ENCODE peak calls at places on chromosomes 6 and 20, in eight cellular contexts. D, M, S, Y, N, P, J and X are unnamed samples.

GRCh38 chr6:126682440-126682839 is 342.5 kb downstream of the CENPW start:
- DNase-seq in D (no peak), M (no peak), S (peak; percentile 16), Y (no peak), N (no peak), P (no peak), J (peak; percentile 40), X (no peak)

GRCh38 chr6:137045221-137045789 is 540 bp upstream of the IL20RA start:
- DNase-seq in D (no peak), M (no peak), S (no peak), Y (no peak), N (no peak), P (no peak), J (peak; percentile 2), X (no peak)

GRCh38 chr6:63022631-63023030 is 188.6 kb upstream of the FKBP1C start:
- DNase-seq in D (no peak), M (no peak), S (no peak), Y (no peak), N (no peak), P (no peak), J (no peak), X (no peak)

GRCh38 chr20:31869942-31870702 is at the start of the genes DUSP15 and TTLL9:
- DNase-seq in D (no peak), M (no peak), S (peak; percentile 30), Y (peak; percentile 58), N (no peak), P (no peak), J (peak; percentile 29), X (no peak)

GRCh38 chr20:60512436-60512835 is 554.2 kb downstream of the CDH26 start:
- DNase-seq in D (peak; percentile 23), M (no peak), S (no peak), Y (no peak), N (no peak), P (peak; percentile 4), J (peak; percentile 10), X (no peak)

GRCh38 chr20:31968299-31969126 is 562 bp downstream of the XKR7 start:
- DNase-seq in D (peak; percentile 23), M (peak; percentile 81), S (peak; percentile 87), Y (peak; percentile 76), N (peak; percentile 74), P (no peak), J (peak; percentile 79), X (no peak)

GRCh38 chr20:44924526-44924925 is 14.7 kb downstream of the PABPC1L start:
- DNase-seq in D (no peak), M (no peak), S (no peak), Y (no peak), N (no peak), P (no peak), J (no peak), X (no peak)

GRCh38 chr6:111482236-111482958 is 621 bp downstream of the REV3L start:
- DNase-seq in D (no peak), M (no peak), S (peak; percentile 80), Y (peak; percentile 70), N (peak; percentile 70), P (no peak), J (peak; percentile 68), X (no peak)

GRCh38 chr6:156954781-156955180 is 177.6 kb downstream of the ARID1B start:
- DNase-seq in D (no peak), M (no peak), S (no peak), Y (no peak), N (no peak), P (no peak), J (no peak), X (no peak)

DNA sequence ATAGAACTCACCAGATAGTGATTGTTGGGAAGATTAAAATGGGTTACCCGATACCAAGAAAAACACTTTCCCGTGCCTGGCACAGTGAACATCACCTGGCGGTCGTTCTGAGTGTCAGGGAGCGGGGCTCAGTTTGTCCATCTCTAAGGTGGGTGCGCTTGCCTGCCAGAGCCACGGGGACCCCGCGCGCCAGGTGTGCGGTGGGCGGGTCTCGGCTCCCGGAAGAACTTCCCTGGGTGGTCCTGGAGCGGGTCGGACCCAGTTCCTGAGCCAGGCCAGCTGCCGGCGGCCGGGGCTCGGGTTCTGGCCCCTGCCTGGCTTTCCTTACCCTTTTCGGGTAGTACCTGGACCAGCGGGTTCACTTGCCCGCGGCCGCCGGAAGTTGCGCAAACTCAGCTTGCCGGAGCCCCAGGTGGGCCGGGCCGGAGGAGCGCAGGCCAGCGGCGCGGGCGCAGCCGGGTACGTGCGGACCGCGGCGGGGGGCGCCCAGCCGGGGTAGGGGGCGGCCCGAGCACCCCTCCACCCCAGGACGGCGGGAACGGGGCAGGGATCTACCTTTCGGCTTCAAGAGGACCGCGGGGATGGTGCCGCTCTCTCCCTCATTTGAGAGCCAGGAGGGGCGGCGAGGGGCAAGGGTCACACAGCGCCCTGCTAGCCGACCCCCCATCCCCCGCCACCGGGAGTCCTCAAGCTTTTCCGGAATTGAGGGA is 7.5 kb downstream of the FAM110A start:
- DNase-seq in D (no peak), M (peak; percentile 43), S (no peak), Y (no peak), N (peak; percentile 33), P (no peak), J (peak; percentile 29), X (no peak)
- H3K4me3 ChIP-seq in D (peak overlapping the region; percentile 57), M (peak overlapping the region; percentile 53), S (no peak overlapping the region), Y (no peak overlapping the region), N (peak overlapping the region; percentile 60), P (peak overlapping the region; percentile 44), J (peak overlapping the region; percentile 38), X (peak overlapping the region; percentile 50)

GRCh38 chr6:35044145-35044745 is 96.9 kb downstream of the TCP11 start:
- DNase-seq in D (no peak), M (no peak), S (peak; percentile 88), Y (peak; percentile 47), N (no peak), P (no peak), J (peak; percentile 70), X (no peak)
- TF ChIP-seq CTCF in D (no peak), M (no peak), S (no peak), Y (no peak), N (no peak), P (no peak), J (no peak), X (no peak)

DNA sequence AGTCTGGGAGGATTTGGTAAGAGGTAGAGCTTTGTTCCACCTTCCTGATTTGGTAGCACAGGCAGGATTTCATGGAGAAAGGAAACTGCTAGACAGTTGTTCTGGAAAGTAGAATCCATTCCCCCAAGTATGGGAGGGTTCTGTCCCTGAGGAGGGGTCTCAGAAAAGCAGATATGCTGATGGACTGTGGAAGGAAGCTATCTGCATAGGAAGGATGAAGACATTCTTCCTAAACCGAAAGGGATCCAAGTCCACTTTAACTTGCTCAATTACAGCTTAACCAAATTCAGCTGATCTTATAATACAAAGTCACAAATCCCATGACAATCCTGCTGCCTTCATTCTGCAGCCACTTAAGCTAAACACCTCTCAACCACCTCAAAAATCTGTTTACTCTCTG is 2.6 kb downstream of the MAN1A1 start:
- DNase-seq in D (no peak), M (no peak), S (no peak), Y (no peak), N (no peak), P (no peak), J (peak; percentile 22), X (no peak)
- H3K4me3 ChIP-seq in D (peak overlapping the region; percentile 86), M (no peak overlapping the region), S (no peak overlapping the region), Y (no peak overlapping the region), N (peak overlapping the region; percentile 96), P (no peak overlapping the region), J (peak overlapping the region; percentile 94), X (no peak overlapping the region)

GRCh38 chr20:37755665-37756064 is 61.8 kb downstream of the CTNNBL1 start:
- DNase-seq in D (no peak), M (no peak), S (peak; percentile 27), Y (no peak), N (no peak), P (no peak), J (peak; percentile 61), X (no peak)
- TF ChIP-seq CTCF in D (no peak), M (no peak), S (no peak), Y (no peak), N (peak; percentile 10), P (peak; percentile 33), J (no peak), X (no peak)

GRCh38 chr6:134446228-134446848 is 128.4 kb upstream of the SGK1 start:
- DNase-seq in D (no peak), M (no peak), S (no peak), Y (no peak), N (peak; percentile 18), P (no peak), J (peak; percentile 72), X (no peak)
- H3K4me3 ChIP-seq in D (no peak overlapping the region), M (no peak overlapping the region), S (no peak overlapping the region), Y (no peak overlapping the region), N (no peak overlapping the region), P (no peak overlapping the region), J (no peak overlapping the region), X (no peak overlapping the region)

DNA sequence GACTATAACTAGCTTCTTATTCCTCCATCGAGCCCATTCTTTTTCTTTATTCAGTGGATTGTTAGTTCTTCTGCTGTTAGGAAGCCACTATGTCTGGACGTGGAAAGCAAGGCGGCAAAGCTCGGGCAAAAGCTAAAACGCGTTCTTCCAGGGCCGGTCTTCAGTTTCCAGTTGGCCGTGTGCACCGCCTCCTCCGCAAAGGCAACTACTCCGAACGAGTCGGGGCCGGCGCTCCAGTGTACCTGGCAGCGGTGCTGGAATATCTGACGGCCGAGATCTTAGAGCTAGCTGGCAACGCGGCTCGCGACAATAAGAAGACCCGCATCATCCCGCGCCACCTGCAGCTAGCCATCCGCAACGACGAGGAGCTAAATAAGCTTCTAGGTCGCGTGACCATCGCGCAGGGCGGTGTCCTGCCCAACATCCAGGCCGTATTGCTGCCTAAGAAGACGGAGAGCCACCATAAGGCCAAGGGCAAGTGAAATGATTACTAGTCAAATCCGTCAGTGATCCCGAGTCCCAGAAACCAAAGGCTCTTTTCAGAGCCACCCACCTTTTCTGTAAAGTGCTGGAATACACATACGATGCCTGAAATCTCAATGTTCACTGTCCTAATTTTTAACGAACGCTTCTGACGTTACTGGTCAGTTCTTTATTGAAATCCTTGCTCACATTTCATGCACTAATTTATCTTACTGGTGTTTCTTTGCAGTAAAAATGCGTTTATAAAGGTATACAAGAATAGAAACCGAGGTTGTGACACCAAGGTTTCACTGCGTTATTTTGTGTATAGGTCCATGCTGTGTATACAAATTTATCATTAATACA is 129.9 kb downstream of the HFE start:
- DNase-seq in D (no peak), M (no peak), S (peak; percentile 98), Y (peak; percentile 94), N (peak; percentile 91), P (peak; percentile 48), J (peak; percentile 95), X (no peak)
- TF ChIP-seq CTCF in D (peak; percentile 44), M (no peak), S (peak; percentile 10), Y (peak; percentile 55), N (peak; percentile 33), P (peak; percentile 62), J (peak; percentile 35), X (peak; percentile 61)